ENCODE peak calls at places on chromosomes 2 and 18, in six cellular contexts. Y is T-cell; X is memory B cell; T is HT-29; U is GM13976; I is stimulated activated CD8-positive, alpha-beta memory T cell treated with anti-CD3 and anti-CD28 coated beads, Interleukin-15, amount 100 ng/mL, for 1 hour. W is an unnamed sample.

GRCh38 chr2:71611781-71612545 is 158.6 kb downstream of the DYSF start:
- DNase-seq in Y (no peak), X (no peak), T (no peak), U (no peak), I (no peak), W (peak)

GRCh38 chr2:37156857-37157714 is at the start of gene EIF2AK2:
- DNase-seq in Y (peak), X (peak), T (peak), U (peak), I (peak), W (peak)

GRCh38 chr2:126886906-126887280 is 11.8 kb upstream of the TEX51 start:
- DNase-seq in Y (no peak), X (no peak), T (no peak), U (no peak), I (no peak), W (no peak)

GRCh38 chr2:100218552-100218951 is 76.2 kb upstream of the AFF3 start:
- DNase-seq in Y (no peak), X (no peak), T (no peak), U (no peak), I (no peak), W (no peak)

GRCh38 chr18:35042389-35043066 is 1.3 kb downstream of the MAPRE2 start:
- DNase-seq in Y (no peak), X (no peak), T (no peak), U (no peak), I (no peak), W (no peak)

GRCh38 chr18:79413025-79413424 is 17.3 kb downstream of the NFATC1 start:
- DNase-seq in Y (no peak), X (no peak), T (no peak), U (no peak), I (no peak), W (no peak)

GRCh38 chr18:4251873-4252272 is 203.2 kb downstream of the DLGAP1 start:
- DNase-seq in Y (no peak), X (no peak), T (no peak), U (no peak), I (no peak), W (no peak)

GRCh38 chr18:22844184-22844583 is 88.9 kb upstream of the RBBP8 start:
- DNase-seq in Y (no peak), X (no peak), T (no peak), U (no peak), I (no peak), W (no peak)

GRCh38 chr2:237996041-237996593 is 29.3 kb downstream of the UBE2F start:
- DNase-seq in Y (no peak), X (no peak), T (no peak), U (no peak), I (no peak), W (peak)

GRCh38 chr2:64213607-64214275 is 69.5 kb upstream of the PELI1 start:
- DNase-seq in Y (no peak), X (peak), T (no peak), U (peak), I (no peak), W (no peak)

GRCh38 chr2:99974275-99974674 is 168.1 kb downstream of the AFF3 start:
- DNase-seq in Y (no peak), X (no peak), T (no peak), U (no peak), I (no peak), W (no peak)

GRCh38 chr2:134425723-134426496 is 172.0 kb downstream of the MGAT5 start:
- DNase-seq in Y (no peak), X (no peak), T (no peak), U (no peak), I (no peak), W (no peak)

GRCh38 chr2:187453078-187453641 is 5.1 kb upstream of the CALCRL start:
- DNase-seq in Y (no peak), X (no peak), T (peak), U (peak), I (no peak), W (no peak)

GRCh38 chr2:96164459-96165184 is 19.4 kb upstream of the DUSP2 start:
- DNase-seq in Y (peak), X (no peak), T (no peak), U (peak), I (no peak), W (no peak)

GRCh38 chr18:5874336-5874735 is 21.0 kb downstream of the TMEM200C start:
- DNase-seq in Y (no peak), X (no peak), T (no peak), U (no peak), I (no peak), W (no peak)

GRCh38 chr18:36389027-36389426 is 91.5 kb downstream of the FHOD3 start:
- DNase-seq in Y (no peak), X (no peak), T (no peak), U (no peak), I (no peak), W (no peak)

GRCh38 chr18:9619545-9619944 is 5.2 kb upstream of the PPP4R1 start:
- DNase-seq in Y (no peak), X (no peak), T (peak), U (no peak), I (no peak), W (no peak)

GRCh38 chr2:101566632-101567228 is 91.8 kb upstream of the RFX8 start:
- DNase-seq in Y (no peak), X (no peak), T (no peak), U (no peak), I (no peak), W (no peak)

GRCh38 chr2:20448246-20449046 is 1.6 kb downstream of the RHOB start:
- DNase-seq in Y (no peak), X (no peak), T (peak), U (no peak), I (no peak), W (no peak)

GRCh38 chr2:239893236-239893515 is 132.0 kb downstream of the NDUFA10 start:
- DNase-seq in Y (no peak), X (no peak), T (no peak), U (no peak), I (no peak), W (no peak)

GRCh38 chr2:43222472-43223146 is 3.8 kb downstream of the ZFP36L2 start:
- DNase-seq in Y (no peak), X (no peak), T (peak), U (no peak), I (no peak), W (peak)

GRCh38 chr2:229205704-229206103 is 65.4 kb downstream of the PID1 start:
- DNase-seq in Y (no peak), X (no peak), T (no peak), U (no peak), I (no peak), W (no peak)

GRCh38 chr18:39318462-39318861 is 1752.9 kb upstream of the CELF4 start:
- DNase-seq in Y (no peak), X (no peak), T (no peak), U (no peak), I (no peak), W (no peak)

GRCh38 chr2:205193829-205194228 is 488.5 kb upstream of the NRP2 start:
- DNase-seq in Y (no peak), X (no peak), T (no peak), U (no peak), I (no peak), W (no peak)

GRCh38 chr2:45763797-45764196 is 112.3 kb downstream of the PRKCE start:
- DNase-seq in Y (no peak), X (no peak), T (no peak), U (no peak), I (no peak), W (no peak)

GRCh38 chr2:120539937-120540718 is 194.2 kb downstream of the INHBB start:
- DNase-seq in Y (no peak), X (no peak), T (no peak), U (no peak), I (no peak), W (peak)

GRCh38 chr2:46657042-46657504 is 177.7 kb downstream of the TMEM247 start:
- DNase-seq in Y (no peak), X (no peak), T (peak), U (peak), I (no peak), W (no peak)

GRCh38 chr2:96547203-96547641 is 10.7 kb downstream of the ARID5A start:
- DNase-seq in Y (no peak), X (no peak), T (no peak), U (no peak), I (no peak), W (no peak)

GRCh38 chr2:162258169-162258568 is 14.9 kb upstream of the FAP start:
- DNase-seq in Y (no peak), X (no peak), T (no peak), U (no peak), I (no peak), W (no peak)

GRCh38 chr18:57210101-57210661 is 63.3 kb downstream of the BOD1L2 start:
- DNase-seq in Y (no peak), X (no peak), T (peak), U (no peak), I (no peak), W (no peak)

GRCh38 chr2:236955675-236956618 is 129.7 kb upstream of the COPS8 start:
- DNase-seq in Y (no peak), X (no peak), T (no peak), U (no peak), I (no peak), W (no peak)

GRCh38 chr2:60355849-60356261 is 197.6 kb downstream of the BCL11A start:
- DNase-seq in Y (no peak), X (no peak), T (no peak), U (no peak), I (no peak), W (no peak)